ENCODE peak calls at places on chromosomes 11 and 22, in six cellular contexts. One of them, this sample, is unnamed.

GRCh38 chr22:41620646-41621098 is at the start of gene DESI1:
- DNase-seq in foreskin melanocyte: no peak
- DNase-seq in hippocampal formation: no peak
- DNase-seq in SHP77: no peak
- DNase-seq in mesendoderm: peak
- DNase-seq in stimulated activated CD8-positive, alpha-beta memory T cell treated with anti-CD3 and anti-CD28 coated beads, Interleukin-15, amount 100 ng/mL, for 1 hour: peak
- DNase-seq in this sample: no peak

GRCh38 chr22:29165336-29166060 is 40.2 kb upstream of the EMID1 start:
- DNase-seq in foreskin melanocyte: no peak
- DNase-seq in hippocampal formation: no peak
- DNase-seq in SHP77: no peak
- DNase-seq in mesendoderm: no peak
- DNase-seq in stimulated activated CD8-positive, alpha-beta memory T cell treated with anti-CD3 and anti-CD28 coated beads, Interleukin-15, amount 100 ng/mL, for 1 hour: no peak
- DNase-seq in this sample: no peak

GRCh38 chr22:43539572-43540533 is 128.0 kb downstream of the MPPED1 start:
- DNase-seq in foreskin melanocyte: no peak
- DNase-seq in hippocampal formation: no peak
- DNase-seq in SHP77: no peak
- DNase-seq in mesendoderm: no peak
- DNase-seq in stimulated activated CD8-positive, alpha-beta memory T cell treated with anti-CD3 and anti-CD28 coated beads, Interleukin-15, amount 100 ng/mL, for 1 hour: no peak
- DNase-seq in this sample: no peak

GRCh38 chr22:31647066-31647465 is 14.9 kb downstream of the PISD start:
- DNase-seq in foreskin melanocyte: no peak
- DNase-seq in hippocampal formation: no peak
- DNase-seq in SHP77: no peak
- DNase-seq in mesendoderm: no peak
- DNase-seq in stimulated activated CD8-positive, alpha-beta memory T cell treated with anti-CD3 and anti-CD28 coated beads, Interleukin-15, amount 100 ng/mL, for 1 hour: no peak
- DNase-seq in this sample: no peak

GRCh38 chr11:2039198-2039759 is 41.6 kb upstream of the H19 start:
- DNase-seq in foreskin melanocyte: no peak
- DNase-seq in hippocampal formation: no peak
- DNase-seq in SHP77: no peak
- DNase-seq in mesendoderm: no peak
- DNase-seq in stimulated activated CD8-positive, alpha-beta memory T cell treated with anti-CD3 and anti-CD28 coated beads, Interleukin-15, amount 100 ng/mL, for 1 hour: no peak
- DNase-seq in this sample: no peak

GRCh38 chr22:49969751-49970527 is 9.4 kb downstream of the PIM3 start:
- DNase-seq in foreskin melanocyte: no peak
- DNase-seq in hippocampal formation: no peak
- DNase-seq in SHP77: no peak
- DNase-seq in mesendoderm: no peak
- DNase-seq in stimulated activated CD8-positive, alpha-beta memory T cell treated with anti-CD3 and anti-CD28 coated beads, Interleukin-15, amount 100 ng/mL, for 1 hour: no peak
- DNase-seq in this sample: no peak

GRCh38 chr11:21814169-21814568 is 378.7 kb upstream of the ANO5 start:
- DNase-seq in foreskin melanocyte: no peak
- DNase-seq in hippocampal formation: no peak
- DNase-seq in SHP77: no peak
- DNase-seq in mesendoderm: no peak
- DNase-seq in stimulated activated CD8-positive, alpha-beta memory T cell treated with anti-CD3 and anti-CD28 coated beads, Interleukin-15, amount 100 ng/mL, for 1 hour: no peak
- DNase-seq in this sample: no peak

GRCh38 chr22:45233827-45234226 is 6.9 kb downstream of the KIAA0930 start:
- DNase-seq in foreskin melanocyte: no peak
- DNase-seq in hippocampal formation: no peak
- DNase-seq in SHP77: no peak
- DNase-seq in mesendoderm: no peak
- DNase-seq in stimulated activated CD8-positive, alpha-beta memory T cell treated with anti-CD3 and anti-CD28 coated beads, Interleukin-15, amount 100 ng/mL, for 1 hour: no peak
- DNase-seq in this sample: no peak

GRCh38 chr11:47533690-47534135 is 19.2 kb downstream of the CELF1 start:
- DNase-seq in foreskin melanocyte: no peak
- DNase-seq in hippocampal formation: no peak
- DNase-seq in SHP77: no peak
- DNase-seq in mesendoderm: no peak
- DNase-seq in stimulated activated CD8-positive, alpha-beta memory T cell treated with anti-CD3 and anti-CD28 coated beads, Interleukin-15, amount 100 ng/mL, for 1 hour: no peak
- DNase-seq in this sample: no peak

GRCh38 chr11:12219732-12220131 is 109.3 kb downstream of the MICAL2 start:
- DNase-seq in foreskin melanocyte: no peak
- DNase-seq in hippocampal formation: no peak
- DNase-seq in SHP77: no peak
- DNase-seq in mesendoderm: peak
- DNase-seq in stimulated activated CD8-positive, alpha-beta memory T cell treated with anti-CD3 and anti-CD28 coated beads, Interleukin-15, amount 100 ng/mL, for 1 hour: no peak
- DNase-seq in this sample: no peak

GRCh38 chr11:50164050-50164449 is 131.4 kb downstream of the OR4C45 start:
- DNase-seq in foreskin melanocyte: no peak
- DNase-seq in hippocampal formation: no peak
- DNase-seq in SHP77: no peak
- DNase-seq in mesendoderm: no peak
- DNase-seq in stimulated activated CD8-positive, alpha-beta memory T cell treated with anti-CD3 and anti-CD28 coated beads, Interleukin-15, amount 100 ng/mL, for 1 hour: no peak
- DNase-seq in this sample: no peak

GRCh38 chr11:43558056-43558455 is 122.5 kb upstream of the HSD17B12 start:
- DNase-seq in foreskin melanocyte: no peak
- DNase-seq in hippocampal formation: no peak
- DNase-seq in SHP77: no peak
- DNase-seq in mesendoderm: no peak
- DNase-seq in stimulated activated CD8-positive, alpha-beta memory T cell treated with anti-CD3 and anti-CD28 coated beads, Interleukin-15, amount 100 ng/mL, for 1 hour: no peak
- DNase-seq in this sample: no peak